ENCODE peak calls at places on chromosome 20, in four cellular contexts. K, I, W and T are unnamed samples.

GRCh38 chr20:40255368-40255767 is 433.7 kb downstream of the MAFB start:
- DNase-seq in I (no peak), W (no peak), K (no peak), T (no peak)

GRCh38 chr20:47502801-47503239 is 1.1 kb downstream of the NCOA3 start:
- DNase-seq in K (peak; percentile 72), I (peak; percentile 32), W (peak; percentile 60), T (no peak)

GRCh38 chr20:44745560-44746366 is at the start of gene KCNK15:
- DNase-seq in K (no peak), W (peak; percentile 45), I (no peak), T (peak; percentile 41)

GRCh38 chr20:4573564-4574355 is 147.9 kb upstream of the PRND start:
- DNase-seq in I (peak; percentile 96), W (no peak), K (peak; percentile 64), T (peak; percentile 67)

GRCh38 chr20:3409417-3409816 is 1.9 kb upstream of the DNAAF9 start:
- DNase-seq in W (no peak), K (no peak), I (no peak), T (no peak)

GRCh38 chr20:37650661-37651060 is 43.2 kb upstream of the CTNNBL1 start:
- DNase-seq in W (no peak), K (no peak), I (no peak), T (no peak)

GRCh38 chr20:64140956-64141355 is 23.3 kb upstream of the MYT1 start:
- DNase-seq in I (no peak), K (no peak), W (no peak), T (no peak)

GRCh38 chr20:878511-879307 is 37.4 kb downstream of the ANGPT4 start:
- DNase-seq in K (peak; percentile 40), W (no peak), I (peak; percentile 23), T (no peak)